ENCODE peak calls at places on chromosomes 16 and 17, in ten cellular contexts. Q is lower lobe of right lung, B is right lobe of liver, P is esophagus muscularis mucosa, J is fibroblast of lung, C is astrocyte of the spinal cord, D is Peyer's patch, L is cardiac fibroblast, G is AG09309, Y is stomach. V is an unnamed sample.
A peak's percentile ranks its signal among the peaks of the same experiment; 100 is the strongest.

GRCh38 chr17:59361916-59362810 is 30.7 kb downstream of the YPEL2 start:
- DNase-seq in Q (no peak), B (no peak), P (no peak), J (peak; percentile 98), C (peak; percentile 96), D (peak; percentile 66), L (peak; percentile 69), G (peak; percentile 74), Y (no peak), V (peak; percentile 95)

GRCh38 chr17:1485748-1486376 is 6.6 kb downstream of the MYO1C start:
- DNase-seq in Q (peak; percentile 83), B (no peak), P (no peak), J (peak; percentile 65), C (peak; percentile 46), D (peak; percentile 85), L (peak; percentile 71), G (no peak), Y (peak; percentile 73), V (peak; percentile 67)

GRCh38 chr16:85311741-85312140 is 199.5 kb upstream of the CIBAR2 start:
- DNase-seq in Q (no peak), B (no peak), P (no peak), J (no peak), C (no peak), D (no peak), L (no peak), G (no peak), Y (no peak), V (no peak)

GRCh38 chr16:14303654-14304394 is 232.7 kb downstream of the MRTFB start:
- DNase-seq in Q (no peak), B (peak; percentile 79), P (no peak), J (no peak), C (no peak), D (no peak), L (no peak), G (no peak), Y (no peak), V (peak; percentile 30)

GRCh38 chr16:87392823-87393679 is 915 bp downstream of the MAP1LC3B start:
- DNase-seq in Q (peak; percentile 78), B (peak; percentile 68), P (no peak), J (peak; percentile 59), C (peak; percentile 54), D (peak; percentile 73), L (peak; percentile 56), G (no peak), Y (peak; percentile 53), V (peak; percentile 45)

GRCh38 chr17:57724038-57724728 is 20.9 kb downstream of the CCDC182 start:
- DNase-seq in Q (no peak), B (no peak), P (no peak), J (peak; percentile 29), C (no peak), D (no peak), L (no peak), G (no peak), Y (no peak), V (no peak)

GRCh38 chr17:61354895-61355294 is 44.7 kb upstream of the TBX2 start:
- DNase-seq in Q (no peak), B (no peak), P (no peak), J (no peak), C (no peak), D (no peak), L (no peak), G (no peak), Y (no peak), V (peak; percentile 82)

GRCh38 chr16:13845232-13845631 is 74.7 kb upstream of the ERCC4 start:
- DNase-seq in Q (no peak), B (no peak), P (no peak), J (no peak), C (no peak), D (no peak), L (no peak), G (no peak), Y (no peak), V (no peak)

GRCh38 chr17:66221755-66222530 is 7.3 kb downstream of the APOH start:
- DNase-seq in Q (no peak), B (no peak), P (no peak), J (no peak), C (no peak), D (no peak), L (no peak), G (no peak), Y (no peak), V (no peak)
- H3K4me3 ChIP-seq in Q (no peak overlapping the region), B (no peak overlapping the region), P (no peak overlapping the region), J (no peak overlapping the region), C (no peak overlapping the region), D (no peak overlapping the region), L (no peak overlapping the region), G (no peak overlapping the region), Y (no peak overlapping the region), V (no peak overlapping the region)

DNA sequence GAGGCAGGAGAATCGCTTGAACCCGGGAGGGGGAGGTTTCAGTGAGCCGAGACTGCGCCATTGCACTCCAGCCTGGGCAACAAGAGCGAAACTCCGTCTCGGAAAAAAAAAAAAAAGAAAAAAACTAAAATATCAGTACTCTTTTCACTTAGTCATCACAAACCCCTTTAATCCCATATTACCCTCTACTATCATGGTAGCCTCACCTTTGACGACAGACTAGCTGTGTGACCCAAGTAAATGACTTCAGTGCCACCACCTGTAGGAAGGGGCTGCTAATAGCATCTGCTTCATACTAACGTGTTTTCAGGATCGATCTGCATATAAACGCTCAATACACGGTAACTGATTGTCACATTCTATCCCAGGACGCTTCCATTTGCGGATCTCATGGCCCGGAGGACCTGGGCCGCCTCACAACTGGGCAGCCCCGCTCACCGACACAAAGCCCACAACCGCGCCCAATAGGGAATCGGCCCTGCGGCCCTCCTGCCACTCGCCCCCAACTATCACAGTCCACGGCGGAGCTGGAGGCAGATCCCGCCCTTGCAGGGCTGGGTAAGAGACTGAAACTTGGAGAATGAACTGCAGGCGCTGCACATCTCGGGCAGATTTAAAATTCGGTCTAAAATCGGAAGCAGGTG is 1.1 kb upstream of the ZNF263 start:
- DNase-seq in Q (no peak), B (no peak), P (no peak), J (peak; percentile 82), C (no peak), D (no peak), L (no peak), G (no peak), Y (no peak), V (peak; percentile 76)
- TF ChIP-seq CTCF in Q (no peak), B (no peak), P (no peak), J (no peak), C (no peak), D (no peak), L (no peak), G (no peak), Y (no peak), V (no peak)

GRCh38 chr16:84085774-84086173 is 31.0 kb downstream of the MBTPS1 start:
- DNase-seq in Q (no peak), B (no peak), P (no peak), J (no peak), C (no peak), D (no peak), L (no peak), G (no peak), Y (no peak), V (no peak)

GRCh38 chr16:84087461-84088151 is 29.1 kb downstream of the MBTPS1 start:
- DNase-seq in Q (no peak), B (no peak), P (no peak), J (peak; percentile 17), C (no peak), D (no peak), L (no peak), G (no peak), Y (no peak), V (no peak)

GRCh38 chr16:84086357-84086756 is 30.4 kb downstream of the MBTPS1 start:
- DNase-seq in Q (no peak), B (no peak), P (no peak), J (no peak), C (no peak), D (no peak), L (no peak), G (no peak), Y (no peak), V (no peak)

GRCh38 chr16:84085271-84085667 is 31.5 kb downstream of the MBTPS1 start:
- DNase-seq in Q (no peak), B (no peak), P (no peak), J (no peak), C (no peak), D (no peak), L (no peak), G (no peak), Y (no peak), V (no peak)

DNA sequence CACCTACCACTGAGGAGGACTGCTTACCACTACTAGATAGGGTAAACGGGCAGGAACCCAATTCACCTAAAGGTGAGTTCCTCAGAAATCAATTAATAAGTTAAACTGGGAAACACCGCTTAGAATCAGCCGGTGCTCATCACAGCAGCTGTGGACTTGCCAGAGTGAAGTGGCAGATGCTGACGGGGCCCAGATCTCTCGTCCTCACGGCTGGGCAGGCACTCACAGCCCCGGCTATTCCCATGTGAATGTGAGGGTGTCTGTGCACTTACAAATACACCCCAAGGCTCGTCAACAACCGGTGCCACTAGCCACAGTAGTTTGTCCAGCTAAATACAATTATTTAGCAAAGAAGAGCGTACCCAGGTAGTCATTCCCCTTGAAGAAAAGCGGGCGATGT is 29.7 kb downstream of the MBTPS1 start:
- DNase-seq in Q (no peak), B (no peak), P (no peak), J (no peak), C (no peak), D (no peak), L (no peak), G (no peak), Y (no peak), V (no peak)
- H3K4me3 ChIP-seq in Q (no peak overlapping the region), B (no peak overlapping the region), P (no peak overlapping the region), J (no peak overlapping the region), C (no peak overlapping the region), D (no peak overlapping the region), L (no peak overlapping the region), G (no peak overlapping the region), Y (no peak overlapping the region), V (no peak overlapping the region)

GRCh38 chr17:72719206-72719581 is 373.3 kb downstream of the SLC39A11 start:
- DNase-seq in Q (no peak), B (no peak), P (no peak), J (no peak), C (no peak), D (no peak), L (no peak), G (no peak), Y (no peak), V (no peak)

GRCh38 chr17:72717676-72718075 is 374.8 kb downstream of the SLC39A11 start:
- DNase-seq in Q (no peak), B (no peak), P (no peak), J (peak; percentile 23), C (no peak), D (no peak), L (no peak), G (no peak), Y (no peak), V (no peak)

GRCh38 chr17:72717276-72717675 is 375.2 kb downstream of the SLC39A11 start:
- DNase-seq in Q (no peak), B (no peak), P (no peak), J (no peak), C (no peak), D (no peak), L (no peak), G (no peak), Y (no peak), V (no peak)

GRCh38 chr17:72719582-72720493 is 372.6 kb downstream of the SLC39A11 start:
- DNase-seq in Q (no peak), B (no peak), P (no peak), J (peak; percentile 93), C (peak; percentile 92), D (peak; percentile 72), L (peak; percentile 46), G (no peak), Y (no peak), V (peak; percentile 24)

DNA sequence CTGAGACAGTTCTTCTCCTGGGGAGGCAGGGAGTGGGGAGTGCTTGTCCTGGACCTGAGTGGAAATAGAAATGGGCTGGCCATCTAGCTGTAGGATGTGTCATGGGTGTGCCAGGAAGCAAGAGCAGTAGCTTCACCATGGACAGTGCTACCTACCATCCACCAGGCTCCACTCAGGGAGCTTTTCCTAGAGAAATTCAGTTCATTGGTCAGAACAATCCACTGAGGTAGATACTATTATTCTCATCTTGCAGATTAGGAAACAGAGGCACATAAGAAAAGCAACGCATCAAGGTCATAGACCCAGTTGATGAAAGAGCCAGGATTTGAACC is 372.0 kb downstream of the SLC39A11 start:
- DNase-seq in Q (no peak), B (no peak), P (no peak), J (no peak), C (no peak), D (no peak), L (no peak), G (no peak), Y (no peak), V (no peak)
- TF ChIP-seq CTCF in Q (no peak), B (no peak), P (no peak), J (no peak), C (no peak), D (no peak), L (no peak), G (no peak), Y (no peak), V (no peak)